ENCODE peak calls at places on chromosomes 5 and 9, in five cellular contexts. X is stimulated activated naive CD8-positive, alpha-beta T cell treated with anti-CD3 and anti-CD28 coated beads, Interleukin-15, amount 100 ng/mL, for 72 hours; R is GM13977; J is KBM-7; B is stimulated activated CD8-positive, alpha-beta memory T cell treated with anti-CD3 and anti-CD28 coated beads, Interleukin-12 subunit alpha, Interleukin-12 subunit beta, amount 100 ng/mL, for 4 hours. K is an unnamed sample.

GRCh38 chr9:137669261-137669672 is 50.5 kb downstream of the EHMT1 start:
- DNase-seq in X (no peak), R (no peak), J (no peak), B (no peak), K (no peak)

GRCh38 chr5:172830876-172831662 is 3.0 kb upstream of the ERGIC1 start:
- DNase-seq in X (no peak), R (no peak), J (no peak), B (no peak), K (no peak)

GRCh38 chr5:18113724-18114123 is 479.5 kb downstream of the TAF11L14 start:
- DNase-seq in X (no peak), R (no peak), J (no peak), B (no peak), K (no peak)

GRCh38 chr5:134813407-134813806 is 32.4 kb upstream of the C5orf24 start:
- DNase-seq in X (peak), R (peak), J (peak), B (no peak), K (no peak)

GRCh38 chr5:149442563-149443182 is 63.6 kb upstream of the IL17B start:
- DNase-seq in X (peak), R (peak), J (peak), B (peak), K (peak)

GRCh38 chr9:33719581-33720374 is 75.6 kb upstream of the PRSS3 start:
- DNase-seq in X (peak), R (peak), J (peak), B (no peak), K (no peak)

GRCh38 chr9:137708590-137709284 is 89.9 kb downstream of the EHMT1 start:
- DNase-seq in X (no peak), R (no peak), J (no peak), B (no peak), K (no peak)

GRCh38 chr5:93307557-93307956 is 273.5 kb downstream of the NR2F1-AS1 start:
- DNase-seq in X (no peak), R (no peak), J (no peak), B (no peak), K (no peak)

GRCh38 chr5:144812770-144813169 is 642.1 kb downstream of the KCTD16 start:
- DNase-seq in X (no peak), R (no peak), J (no peak), B (no peak), K (no peak)

GRCh38 chr5:141373673-141374317 is at the start of gene PCDHGA6:
- DNase-seq in X (no peak), R (no peak), J (no peak), B (no peak), K (peak)

GRCh38 chr9:22065431-22065830 is 56.3 kb upstream of the CDKN2B start:
- DNase-seq in X (no peak), R (no peak), J (no peak), B (no peak), K (no peak)

GRCh38 chr5:159947708-159948358 is 31.6 kb downstream of the ADRA1B start:
- DNase-seq in X (no peak), R (no peak), J (no peak), B (no peak), K (no peak)

GRCh38 chr5:143063175-143063970 is 293.2 kb downstream of the ARHGAP26 start:
- DNase-seq in X (no peak), R (no peak), J (no peak), B (no peak), K (no peak)

GRCh38 chr9:86756576-86757381 is 190.5 kb downstream of the GAS1 start:
- DNase-seq in X (no peak), R (no peak), J (no peak), B (no peak), K (no peak)

GRCh38 chr5:160221082-160221481 is 8.2 kb upstream of the FABP6 start:
- DNase-seq in X (no peak), R (no peak), J (no peak), B (no peak), K (no peak)

GRCh38 chr5:32471784-32472183 is 27.2 kb upstream of the ZFR start:
- DNase-seq in X (no peak), R (no peak), J (no peak), B (no peak), K (no peak)

GRCh38 chr5:177373806-177374205 is 10.4 kb upstream of the SLC34A1 start:
- DNase-seq in X (no peak), R (no peak), J (no peak), B (no peak), K (no peak)

GRCh38 chr9:87137718-87138117 is 190.4 kb upstream of the GAS1 start:
- DNase-seq in X (no peak), R (no peak), J (no peak), B (no peak), K (no peak)

GRCh38 chr5:63055421-63055820 is 476.8 kb downstream of the LRRC70 start:
- DNase-seq in X (no peak), R (no peak), J (no peak), B (no peak), K (no peak)